ENCODE peak calls at places on chromosomes 12 and 14, in eight cellular contexts. O is nephron progenitor cell; C is CD4-positive, alpha-beta T cell; S is stomach; V is NCI-H2107; M is LoVo; D is hypothalamus; R is SK-N-DZ. B is an unnamed sample.

GRCh38 chr12:121774968-121775474 is 18.5 kb downstream of the RHOF start:
- DNase-seq in D (no peak), R (no peak), C (no peak), M (no peak), V (no peak), S (no peak), O (no peak), B (no peak)

GRCh38 chr12:130029151-130029550 is 125.3 kb upstream of the TMEM132D start:
- DNase-seq in O (no peak), C (no peak), S (no peak), V (no peak), M (no peak), R (no peak), D (no peak), B (no peak)

GRCh38 chr14:39376671-39377403 is 55.4 kb downstream of the FBXO33 start:
- DNase-seq in S (no peak), V (no peak), R (no peak), D (no peak), C (no peak), M (peak), O (no peak), B (peak)

GRCh38 chr14:71931492-71932228 is 569 bp upstream of the RGS6 start:
- DNase-seq in D (peak), R (no peak), S (no peak), V (no peak), C (no peak), O (peak), M (peak), B (no peak)

GRCh38 chr14:77002889-77003288 is 25.6 kb downstream of the IRF2BPL start:
- DNase-seq in C (no peak), M (no peak), V (no peak), D (no peak), R (no peak), O (no peak), S (no peak), B (peak)

GRCh38 chr12:100959481-100959880 is 164.9 kb downstream of the ANO4 start:
- DNase-seq in C (no peak), V (no peak), D (no peak), S (no peak), O (no peak), R (no peak), M (peak), B (peak)

GRCh38 chr12:40207551-40207950 is 17.2 kb upstream of the LRRK2 start:
- DNase-seq in D (no peak), M (no peak), S (no peak), V (no peak), R (no peak), C (no peak), O (no peak), B (no peak)

GRCh38 chr12:13940466-13940865 is 40.9 kb downstream of the GRIN2B start:
- DNase-seq in S (no peak), M (no peak), C (no peak), V (no peak), O (no peak), D (no peak), R (no peak), B (no peak)

GRCh38 chr12:47419500-47419899 is 286.3 kb downstream of the RPAP3 start:
- DNase-seq in M (no peak), V (no peak), R (no peak), O (no peak), D (no peak), C (no peak), S (no peak), B (no peak)

GRCh38 chr14:99119554-99119953 is 152.4 kb downstream of the BCL11B start:
- DNase-seq in S (peak), C (no peak), D (no peak), R (no peak), V (no peak), O (no peak), M (no peak), B (no peak)

GRCh38 chr12:124392991-124393790 is 98.3 kb downstream of the RFLNA start:
- DNase-seq in R (no peak), D (peak), S (peak), C (no peak), M (no peak), O (no peak), V (no peak), B (peak)

GRCh38 chr12:91144053-91144452 is 32.8 kb upstream of the LUM start:
- DNase-seq in S (no peak), D (no peak), C (no peak), M (no peak), O (no peak), R (no peak), V (no peak), B (no peak)

B was measured in hepatocyte.